ENCODE peak calls at places on chromosomes 11 and 22, in six cellular contexts. K is PC-3, X is heart right ventricle, P is fibroblast of the aortic adventitia, G is endodermal cell, H is AG04449. M is an unnamed sample.

GRCh38 chr11:121486054-121486453 is 33.3 kb upstream of the SORL1-AS1 start:
- DNase-seq in G (peak; percentile 26), X (no peak), K (no peak), P (no peak), H (no peak), M (no peak)

GRCh38 chr11:80593981-80594380 is 1153.2 kb upstream of the TENM4 start:
- DNase-seq in H (no peak), K (peak; percentile 83), G (no peak), P (peak; percentile 83), X (no peak), M (no peak)

GRCh38 chr11:57903441-57904123 is 120.1 kb upstream of the OR9Q1 start:
- DNase-seq in P (no peak), H (no peak), X (no peak), G (peak; percentile 65), K (peak; percentile 85), M (no peak)

GRCh38 chr22:27416553-27417427 is 384.8 kb downstream of the MN1 start:
- DNase-seq in G (peak; percentile 83), H (peak; percentile 84), X (no peak), P (peak; percentile 92), K (peak; percentile 60), M (peak; percentile 68)

GRCh38 chr22:50398698-50399648 is 55.8 kb downstream of the PPP6R2 start:
- DNase-seq in X (no peak), H (no peak), G (no peak), P (no peak), K (no peak), M (no peak)

GRCh38 chr22:35400335-35400680 is 368 bp downstream of the MCM5 start:
- DNase-seq in G (no peak), P (no peak), K (no peak), H (no peak), X (no peak), M (no peak)

GRCh38 chr22:36009085-36009484 is 19.5 kb downstream of the RBFOX2 start:
- DNase-seq in G (no peak), P (peak; percentile 67), K (no peak), X (no peak), H (no peak), M (no peak)

GRCh38 chr11:96119211-96119610 is 195.3 kb upstream of the MTMR2 start:
- DNase-seq in H (no peak), P (no peak), X (no peak), K (no peak), G (no peak), M (no peak)

GRCh38 chr11:75600356-75600755 is 38.3 kb downstream of the SERPINH1 start:
- DNase-seq in P (no peak), X (no peak), K (no peak), G (no peak), H (no peak), M (no peak)

GRCh38 chr11:129573161-129573560 is 197.5 kb downstream of the BARX2 start:
- DNase-seq in G (no peak), K (no peak), P (no peak), H (no peak), X (no peak), M (no peak)

GRCh38 chr11:121249039-121249663 is 43.4 kb upstream of the SC5D start:
- DNase-seq in X (no peak), K (peak; percentile 72), H (no peak), P (peak; percentile 59), G (peak; percentile 53), M (no peak)

GRCh38 chr22:48709976-48710375 is 1117.7 kb downstream of the BRD1 start:
- DNase-seq in H (no peak), G (no peak), X (no peak), P (no peak), K (no peak), M (no peak)

GRCh38 chr22:17866127-17866526 is 91.9 kb upstream of the BID start:
- DNase-seq in X (no peak), G (no peak), K (no peak), P (no peak), H (no peak), M (no peak)

GRCh38 chr11:123103326-123103980 is 41.5 kb upstream of the HSPA8 start:
- DNase-seq in P (peak; percentile 91), X (peak; percentile 85), G (peak; percentile 73), H (peak; percentile 45), K (peak; percentile 87), M (peak; percentile 34)

GRCh38 chr11:118340437-118340836 is 2.1 kb downstream of the CD3D start:
- DNase-seq in P (no peak), K (no peak), H (no peak), G (no peak), X (no peak), M (no peak)

GRCh38 chr22:32754413-32755041 is 47.0 kb upstream of the TIMP3 start:
- DNase-seq in H (no peak), G (no peak), P (peak; percentile 73), X (no peak), K (no peak), M (no peak)

GRCh38 chr11:36213050-36213840 is 76.0 kb downstream of the COMMD9 start:
- DNase-seq in X (no peak), H (no peak), P (no peak), K (no peak), G (no peak), M (no peak)

GRCh38 chr22:17143826-17144225 is 15.3 kb downstream of the HDHD5 start:
- DNase-seq in H (no peak), X (no peak), K (no peak), P (no peak), G (no peak), M (no peak)

GRCh38 chr22:35629406-35630234 is 12.5 kb upstream of the MB start:
- DNase-seq in X (peak; percentile 51), P (peak; percentile 99), H (peak; percentile 94), K (peak; percentile 97), G (peak; percentile 85), M (peak; percentile 94)

GRCh38 chr11:108997826-108998225 is 333.0 kb downstream of the DDX10 start:
- DNase-seq in G (no peak), X (no peak), P (no peak), K (no peak), H (peak; percentile 16), M (no peak)

GRCh38 chr11:1503708-1504104 is 17.1 kb upstream of the MOB2 start:
- DNase-seq in G (no peak), X (peak; percentile 68), P (no peak), K (no peak), H (no peak), M (no peak)

GRCh38 chr11:74641905-74642304 is 49.5 kb downstream of the POLD3 start:
- DNase-seq in P (no peak), K (no peak), X (no peak), G (no peak), H (no peak), M (no peak)

GRCh38 chr11:22599458-22599857 is 26.2 kb downstream of the FANCF start:
- DNase-seq in H (no peak), P (no peak), G (no peak), X (no peak), K (no peak), M (no peak)

GRCh38 chr11:69479591-69480271 is 1.7 kb upstream of the LINC01488 start:
- DNase-seq in X (peak; percentile 58), G (no peak), H (no peak), K (peak; percentile 75), P (no peak), M (no peak)

GRCh38 chr22:23218053-23218866 is 38.0 kb downstream of the BCR start:
- DNase-seq in G (no peak), X (no peak), P (no peak), H (no peak), K (no peak), M (no peak)

GRCh38 chr11:71188886-71189767 is 63.2 kb downstream of the SHANK2 start:
- DNase-seq in X (no peak), P (no peak), G (no peak), K (no peak), H (no peak), M (no peak)

GRCh38 chr11:72222106-72222891 is 2.3 kb upstream of the INPPL1 start:
- DNase-seq in K (no peak), P (no peak), G (peak; percentile 71), H (no peak), X (no peak), M (no peak)

GRCh38 chr22:46737976-46738641 is at the start of gene CERK:
- DNase-seq in P (peak; percentile 63), H (no peak), K (peak; percentile 35), G (peak; percentile 85), X (peak; percentile 81), M (no peak)

GRCh38 chr11:108069947-108070346 is 51.4 kb upstream of the ACAT1 start:
- DNase-seq in X (no peak), H (peak; percentile 49), P (peak; percentile 70), K (no peak), G (no peak), M (no peak)

GRCh38 chr22:31104869-31105268 is 2.5 kb downstream of the SELENOM start:
- DNase-seq in X (peak; percentile 15), P (no peak), G (peak; percentile 95), K (no peak), H (no peak), M (no peak)
- TF ChIP-seq CTCF in X (peak; percentile 34), P (no peak), G (peak; percentile 94), K (no peak), H (peak; percentile 31), M (peak; percentile 40)

GRCh38 chr11:44627911-44628729 is 62.7 kb downstream of the CD82 start:
- DNase-seq in P (peak; percentile 34), G (peak; percentile 53), K (no peak), H (no peak), X (peak; percentile 83), M (no peak)
- TF ChIP-seq CTCF in P (no peak), G (no peak), K (no peak), H (no peak), X (no peak), M (no peak)

GRCh38 chr11:113477321-113477720 is 2.1 kb upstream of the DRD2 start:
- DNase-seq in X (no peak), P (no peak), K (no peak), G (peak; percentile 78), H (no peak), M (no peak)
- TF ChIP-seq CTCF in X (no peak), P (no peak), K (peak; percentile 24), G (peak; percentile 74), H (no peak), M (no peak)

GRCh38 chr11:84437129-84438123 is 1151.3 kb upstream of the CCDC90B start:
- DNase-seq in X (no peak), P (peak; percentile 3), K (peak; percentile 29), G (peak; percentile 96), H (no peak), M (no peak)
- TF ChIP-seq CTCF in X (no peak), P (no peak), K (no peak), G (peak; percentile 11), H (no peak), M (no peak)

GRCh38 chr11:2896047-2896446 is 10.5 kb upstream of the CDKN1C start:
- DNase-seq in K (no peak), H (no peak), G (no peak), X (no peak), P (no peak), M (no peak)
- TF ChIP-seq CTCF in K (no peak), H (no peak), G (no peak), X (no peak), P (no peak), M (no peak)

GRCh38 chr22:31184015-31184414 is 24.0 kb downstream of the RNF185 start:
- DNase-seq in G (no peak), H (no peak), X (no peak), P (no peak), K (no peak), M (no peak)
- TF ChIP-seq CTCF in G (no peak), H (no peak), X (no peak), P (no peak), K (no peak), M (no peak)